ENCODE peak calls at places on chromosomes 6 and 20, in eight cellular contexts. F, J, X, P, U, H, W and E are unnamed samples.

GRCh38 chr6:30646450-30647038 is 389 bp upstream of the C6orf136 start:
- DNase-seq in F (no peak), J (peak; percentile 78), X (no peak), P (peak; percentile 92), U (peak; percentile 91), H (no peak), W (peak; percentile 92), E (no peak)

GRCh38 chr6:166626177-166627038 is 643 bp downstream of the RPS6KA2 start:
- DNase-seq in F (no peak), J (peak; percentile 35), X (peak; percentile 40), P (no peak), U (no peak), H (no peak), W (peak; percentile 43), E (no peak)

GRCh38 chr6:151010111-151010510 is 144.6 kb downstream of the MTHFD1L start:
- DNase-seq in F (no peak), J (no peak), X (no peak), P (no peak), U (no peak), H (no peak), W (no peak), E (no peak)

GRCh38 chr6:145096846-145097245 is 638.5 kb downstream of the EPM2A start:
- DNase-seq in F (no peak), J (no peak), X (no peak), P (peak; percentile 19), U (peak; percentile 15), H (no peak), W (no peak), E (no peak)

GRCh38 chr20:61630240-61630650 is 378.2 kb downstream of the CDH4 start:
- DNase-seq in F (peak; percentile 82), J (no peak), X (no peak), P (no peak), U (no peak), H (no peak), W (no peak), E (no peak)

GRCh38 chr6:90078513-90079289 is 184.4 kb downstream of the GJA10 start:
- DNase-seq in F (no peak), J (no peak), X (no peak), P (no peak), U (no peak), H (no peak), W (no peak), E (no peak)

GRCh38 chr6:12851123-12851695 is 134.6 kb downstream of the PHACTR1 start:
- DNase-seq in F (no peak), J (no peak), X (no peak), P (no peak), U (no peak), H (no peak), W (no peak), E (no peak)

GRCh38 chr6:43768983-43769525 is 957 bp upstream of the VEGFA start:
- DNase-seq in F (peak; percentile 44), J (no peak), X (peak; percentile 81), P (peak; percentile 91), U (peak; percentile 57), H (no peak), W (peak; percentile 51), E (no peak)

GRCh38 chr6:2819115-2819514 is 22.5 kb downstream of the SERPINB1 start:
- DNase-seq in F (no peak), J (no peak), X (no peak), P (no peak), U (no peak), H (no peak), W (no peak), E (no peak)

GRCh38 chr20:63169731-63170130 is 46.2 kb downstream of the YTHDF1 start:
- DNase-seq in F (peak; percentile 81), J (no peak), X (no peak), P (no peak), U (no peak), H (no peak), W (no peak), E (no peak)

GRCh38 chr20:36950432-36951197 is 893 bp downstream of the SAMHD1 start:
- DNase-seq in F (peak; percentile 80), J (no peak), X (peak; percentile 29), P (peak; percentile 33), U (peak; percentile 36), H (peak; percentile 29), W (peak; percentile 31), E (peak; percentile 25)

GRCh38 chr20:46677608-46678007 is 11.6 kb downstream of the TP53RK start:
- DNase-seq in F (no peak), J (no peak), X (no peak), P (no peak), U (no peak), H (no peak), W (no peak), E (no peak)

GRCh38 chr6:114282268-114282667 is 60.6 kb downstream of the HS3ST5 start:
- DNase-seq in F (no peak), J (no peak), X (no peak), P (no peak), U (no peak), H (no peak), W (no peak), E (no peak)

GRCh38 chr6:38789256-38789655 is 74.1 kb downstream of the DNAH8 start:
- DNase-seq in F (no peak), J (no peak), X (no peak), P (no peak), U (no peak), H (no peak), W (no peak), E (no peak)

GRCh38 chr6:127031511-127031910 is 87.0 kb upstream of the RSPO3 start:
- DNase-seq in F (no peak), J (no peak), X (no peak), P (no peak), U (no peak), H (no peak), W (no peak), E (no peak)

GRCh38 chr20:910840-911770 is 5.0 kb downstream of the ANGPT4 start:
- DNase-seq in F (no peak), J (peak; percentile 64), X (peak; percentile 62), P (no peak), U (no peak), H (no peak), W (no peak), E (no peak)

GRCh38 chr6:130935978-130936377 is 108.8 kb downstream of the SMLR1 start:
- DNase-seq in F (no peak), J (no peak), X (no peak), P (no peak), U (no peak), H (no peak), W (no peak), E (no peak)

GRCh38 chr6:111677186-111677990 is 71.7 kb upstream of the TRAF3IP2 start:
- DNase-seq in F (no peak), J (no peak), X (no peak), P (no peak), U (no peak), H (no peak), W (no peak), E (no peak)
- H3K4me3 ChIP-seq in F (no peak overlapping the region), J (no peak overlapping the region), X (no peak overlapping the region), P (no peak overlapping the region), U (no peak overlapping the region), H (no peak overlapping the region), W (no peak overlapping the region), E (no peak overlapping the region)

DNA sequence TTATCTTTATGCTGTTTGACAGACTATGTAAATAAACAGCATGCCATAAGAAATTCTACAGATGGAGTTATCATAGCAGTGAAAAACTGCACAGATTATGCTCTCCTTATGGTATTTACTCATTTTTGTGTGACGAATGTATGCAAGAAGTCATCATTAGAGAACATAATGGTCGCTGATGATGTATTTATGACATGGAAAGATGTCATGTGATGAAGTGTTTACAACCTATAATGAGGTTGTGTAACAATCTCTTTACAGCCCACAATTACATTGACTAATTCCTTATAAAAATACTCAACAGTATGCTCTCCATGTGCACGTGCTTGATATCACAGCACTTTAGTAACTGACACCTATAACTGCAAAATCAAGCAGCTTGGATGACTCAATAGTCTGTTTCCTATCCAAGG is 192.4 kb downstream of the BMP2 start:
- DNase-seq in F (no peak), J (no peak), X (no peak), P (no peak), U (no peak), H (no peak), W (no peak), E (no peak)
- H3K9me3 ChIP-seq in F (no peaks in the 10 kb centered on the region), J (no peaks in the 10 kb centered on the region), X (no peaks in the 10 kb centered on the region), P (no peaks in the 10 kb centered on the region), U (no peaks in the 10 kb centered on the region), H (no peaks in the 10 kb centered on the region), W (no peaks in the 10 kb centered on the region), E (no peaks in the 10 kb centered on the region)

GRCh38 chr6:80336906-80337305 is 230.4 kb downstream of the BCKDHB start:
- DNase-seq in F (no peak), J (no peak), X (no peak), P (no peak), U (no peak), H (no peak), W (no peak), E (no peak)

GRCh38 chr6:80335061-80335660 is 228.7 kb downstream of the BCKDHB start:
- DNase-seq in F (no peak), J (no peak), X (no peak), P (no peak), U (no peak), H (no peak), W (no peak), E (no peak)

GRCh38 chr6:80331522-80331921 is 225.1 kb downstream of the BCKDHB start:
- DNase-seq in F (no peak), J (no peak), X (no peak), P (no peak), U (no peak), H (no peak), W (no peak), E (no peak)

GRCh38 chr6:80332013-80332412 is 225.5 kb downstream of the BCKDHB start:
- DNase-seq in F (no peak), J (no peak), X (no peak), P (no peak), U (no peak), H (no peak), W (no peak), E (no peak)

GRCh38 chr6:80333342-80333741 is 226.9 kb downstream of the BCKDHB start:
- DNase-seq in F (no peak), J (no peak), X (no peak), P (no peak), U (no peak), H (no peak), W (no peak), E (no peak)
- H3K4me1 ChIP-seq in F (no peaks in the 10 kb centered on the region), J (peaks cover 10% of the 10 kb centered on the region), X (no peaks in the 10 kb centered on the region), P (no peaks in the 10 kb centered on the region), U (peaks cover 6% of the 10 kb centered on the region), H (no peaks in the 10 kb centered on the region), W (no peaks in the 10 kb centered on the region), E (peaks cover 2% of the 10 kb centered on the region)

GRCh38 chr6:32826996-32827395 is 10.2 kb upstream of the HLA-DOB start:
- DNase-seq in F (no peak), J (no peak), X (no peak), P (no peak), U (no peak), H (no peak), W (no peak), E (no peak)

GRCh38 chr6:32829495-32829894 is 9.0 kb downstream of the TAP2 start:
- DNase-seq in F (no peak), J (no peak), X (no peak), P (no peak), U (no peak), H (no peak), W (peak; percentile 30), E (no peak)

GRCh38 chr6:32832535-32832934 is 6.0 kb downstream of the TAP2 start:
- DNase-seq in F (no peak), J (no peak), X (no peak), P (no peak), U (no peak), H (no peak), W (peak; percentile 25), E (no peak)

GRCh38 chr6:32830936-32831335 is 7.6 kb downstream of the TAP2 start:
- DNase-seq in F (no peak), J (no peak), X (no peak), P (no peak), U (no peak), H (no peak), W (no peak), E (no peak)

GRCh38 chr6:32830017-32830416 is 8.5 kb downstream of the TAP2 start:
- DNase-seq in F (no peak), J (no peak), X (no peak), P (no peak), U (no peak), H (no peak), W (peak; percentile 16), E (no peak)
- H3K4me3 ChIP-seq in F (no peak overlapping the region), J (no peak overlapping the region), X (no peak overlapping the region), P (no peak overlapping the region), U (no peak overlapping the region), H (no peak overlapping the region), W (no peak overlapping the region), E (no peak overlapping the region)